ENCODE peak calls at places on chromosomes 11 and 22, in eight cellular contexts. One of them, this sample, is unnamed.

GRCh38 chr11:94310191-94310875 is 6.0 kb downstream of the IZUMO1R start:
- DNase-seq in neural progenitor cell: no peak
- DNase-seq in neural crest cell: no peak
- DNase-seq in left ventricle myocardium inferior: no peak
- DNase-seq in endothelial cell: no peak
- DNase-seq in glutamatergic neuron: no peak
- DNase-seq in right atrium auricular region: no peak
- DNase-seq in psoas muscle: no peak
- DNase-seq in this sample: no peak

GRCh38 chr22:43014062-43014875 is 680 bp downstream of the PACSIN2 start:
- DNase-seq in neural progenitor cell: peak
- DNase-seq in neural crest cell: peak
- DNase-seq in left ventricle myocardium inferior: peak
- DNase-seq in endothelial cell: peak
- DNase-seq in glutamatergic neuron: peak
- DNase-seq in right atrium auricular region: no peak
- DNase-seq in psoas muscle: peak
- DNase-seq in this sample: no peak

GRCh38 chr22:31102441-31103081 is 4.8 kb downstream of the SELENOM start:
- DNase-seq in neural progenitor cell: no peak
- DNase-seq in neural crest cell: no peak
- DNase-seq in left ventricle myocardium inferior: peak
- DNase-seq in endothelial cell: no peak
- DNase-seq in glutamatergic neuron: no peak
- DNase-seq in right atrium auricular region: peak
- DNase-seq in psoas muscle: peak
- DNase-seq in this sample: no peak

GRCh38 chr11:73866586-73866996 is 10.1 kb downstream of the COA4 start:
- DNase-seq in neural progenitor cell: no peak
- DNase-seq in neural crest cell: no peak
- DNase-seq in left ventricle myocardium inferior: no peak
- DNase-seq in endothelial cell: no peak
- DNase-seq in glutamatergic neuron: no peak
- DNase-seq in right atrium auricular region: peak
- DNase-seq in psoas muscle: no peak
- DNase-seq in this sample: no peak

GRCh38 chr22:39959640-39960447 is at the start of gene TMA7B:
- DNase-seq in neural progenitor cell: peak
- DNase-seq in neural crest cell: no peak
- DNase-seq in left ventricle myocardium inferior: no peak
- DNase-seq in endothelial cell: peak
- DNase-seq in glutamatergic neuron: no peak
- DNase-seq in right atrium auricular region: no peak
- DNase-seq in psoas muscle: no peak
- DNase-seq in this sample: peak

GRCh38 chr22:47367107-47367690 is 604.7 kb downstream of the TBC1D22A start:
- DNase-seq in neural progenitor cell: no peak
- DNase-seq in neural crest cell: no peak
- DNase-seq in left ventricle myocardium inferior: no peak
- DNase-seq in endothelial cell: no peak
- DNase-seq in glutamatergic neuron: no peak
- DNase-seq in right atrium auricular region: no peak
- DNase-seq in psoas muscle: no peak
- DNase-seq in this sample: no peak

GRCh38 chr11:44788536-44789227 is 61.9 kb downstream of the TSPAN18 start:
- DNase-seq in neural progenitor cell: no peak
- DNase-seq in neural crest cell: no peak
- DNase-seq in left ventricle myocardium inferior: no peak
- DNase-seq in endothelial cell: peak
- DNase-seq in glutamatergic neuron: no peak
- DNase-seq in right atrium auricular region: no peak
- DNase-seq in psoas muscle: no peak
- DNase-seq in this sample: no peak

GRCh38 chr11:2929511-2929879 is 275 bp upstream of the PHLDA2 start:
- DNase-seq in neural progenitor cell: peak
- DNase-seq in neural crest cell: no peak
- DNase-seq in left ventricle myocardium inferior: no peak
- DNase-seq in endothelial cell: no peak
- DNase-seq in glutamatergic neuron: no peak
- DNase-seq in right atrium auricular region: no peak
- DNase-seq in psoas muscle: peak
- DNase-seq in this sample: peak

GRCh38 chr11:84857746-84858145 is 769.4 kb downstream of the DLG2 start:
- DNase-seq in neural progenitor cell: no peak
- DNase-seq in neural crest cell: no peak
- DNase-seq in left ventricle myocardium inferior: no peak
- DNase-seq in endothelial cell: no peak
- DNase-seq in glutamatergic neuron: no peak
- DNase-seq in right atrium auricular region: no peak
- DNase-seq in psoas muscle: no peak
- DNase-seq in this sample: no peak

GRCh38 chr11:93350835-93351234 is 20.3 kb downstream of the DEUP1 start:
- DNase-seq in neural progenitor cell: no peak
- DNase-seq in neural crest cell: no peak
- DNase-seq in left ventricle myocardium inferior: no peak
- DNase-seq in endothelial cell: no peak
- DNase-seq in glutamatergic neuron: no peak
- DNase-seq in right atrium auricular region: no peak
- DNase-seq in psoas muscle: no peak
- DNase-seq in this sample: no peak

GRCh38 chr11:9250139-9250582 is 15.0 kb downstream of the DENND5A start:
- DNase-seq in neural progenitor cell: no peak
- DNase-seq in neural crest cell: no peak
- DNase-seq in left ventricle myocardium inferior: no peak
- DNase-seq in endothelial cell: no peak
- DNase-seq in glutamatergic neuron: no peak
- DNase-seq in right atrium auricular region: no peak
- DNase-seq in psoas muscle: no peak
- DNase-seq in this sample: no peak

GRCh38 chr11:35214792-35215193 is 75.8 kb downstream of the CD44 start:
- DNase-seq in neural progenitor cell: peak
- DNase-seq in neural crest cell: no peak
- DNase-seq in left ventricle myocardium inferior: no peak
- DNase-seq in endothelial cell: no peak
- DNase-seq in glutamatergic neuron: no peak
- DNase-seq in right atrium auricular region: no peak
- DNase-seq in psoas muscle: no peak
- DNase-seq in this sample: peak

GRCh38 chr22:22942511-22943329 is 55.1 kb downstream of the IGLL5 start:
- DNase-seq in neural progenitor cell: peak
- DNase-seq in neural crest cell: peak
- DNase-seq in left ventricle myocardium inferior: peak
- DNase-seq in endothelial cell: peak
- DNase-seq in glutamatergic neuron: peak
- DNase-seq in right atrium auricular region: peak
- DNase-seq in psoas muscle: peak
- DNase-seq in this sample: peak

GRCh38 chr11:32902089-32902665 is 9.6 kb downstream of the QSER1 start:
- DNase-seq in neural progenitor cell: no peak
- DNase-seq in neural crest cell: no peak
- DNase-seq in left ventricle myocardium inferior: no peak
- DNase-seq in endothelial cell: peak
- DNase-seq in glutamatergic neuron: no peak
- DNase-seq in right atrium auricular region: no peak
- DNase-seq in psoas muscle: no peak
- DNase-seq in this sample: peak

GRCh38 chr11:32437406-32438345 is 2.3 kb upstream of the WT1 start:
- DNase-seq in neural progenitor cell: peak
- DNase-seq in neural crest cell: peak
- DNase-seq in left ventricle myocardium inferior: no peak
- DNase-seq in endothelial cell: peak
- DNase-seq in glutamatergic neuron: peak
- DNase-seq in right atrium auricular region: no peak
- DNase-seq in psoas muscle: no peak
- DNase-seq in this sample: no peak

GRCh38 chr11:95279921-95280861 is 49.2 kb upstream of the SESN3 start:
- DNase-seq in neural progenitor cell: no peak
- DNase-seq in neural crest cell: no peak
- DNase-seq in left ventricle myocardium inferior: no peak
- DNase-seq in endothelial cell: no peak
- DNase-seq in glutamatergic neuron: peak
- DNase-seq in right atrium auricular region: no peak
- DNase-seq in psoas muscle: peak
- DNase-seq in this sample: no peak

GRCh38 chr11:96827164-96827563 is 437.4 kb downstream of the JRKL start:
- DNase-seq in neural progenitor cell: peak
- DNase-seq in neural crest cell: no peak
- DNase-seq in left ventricle myocardium inferior: no peak
- DNase-seq in endothelial cell: peak
- DNase-seq in glutamatergic neuron: no peak
- DNase-seq in right atrium auricular region: no peak
- DNase-seq in psoas muscle: no peak
- DNase-seq in this sample: no peak

DNA sequence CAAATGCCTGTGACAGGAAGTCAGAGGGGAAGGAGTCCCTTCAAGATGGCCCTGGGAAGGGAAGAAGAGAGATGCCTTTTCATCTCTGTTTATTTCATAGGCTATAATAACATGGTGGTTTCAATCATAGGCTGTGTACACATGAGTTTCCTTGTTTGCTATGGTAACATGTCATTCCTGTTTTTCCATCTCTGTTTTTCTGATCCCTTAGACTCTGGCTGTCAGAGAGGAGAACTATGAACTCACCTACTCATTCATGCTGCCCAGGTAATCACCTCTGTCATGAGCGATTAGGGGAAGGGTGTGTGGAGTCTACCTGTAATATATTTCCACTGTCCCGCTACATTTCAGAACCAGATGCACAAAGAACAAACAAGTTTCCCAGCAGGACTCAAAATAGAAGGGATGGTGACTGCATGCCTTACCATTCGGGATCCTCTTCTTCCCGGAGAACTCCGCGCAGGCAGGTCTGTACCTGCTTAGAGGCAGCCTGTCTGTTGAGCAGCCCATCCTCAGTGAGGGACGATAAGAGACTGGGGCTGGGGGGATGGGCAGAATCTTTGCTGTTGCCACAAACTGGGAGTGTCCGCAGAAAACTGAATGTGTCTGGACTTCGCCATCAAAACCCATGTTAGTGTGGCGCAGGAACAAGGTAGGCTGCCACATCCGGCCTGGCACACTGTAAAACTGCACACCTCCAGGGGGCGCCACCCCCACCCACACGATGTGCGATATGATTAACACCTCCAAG is 7.1 kb upstream of the PEX26 start:
- DNase-seq in neural progenitor cell: no peak
- DNase-seq in neural crest cell: no peak
- DNase-seq in left ventricle myocardium inferior: no peak
- DNase-seq in endothelial cell: no peak
- DNase-seq in glutamatergic neuron: no peak
- DNase-seq in right atrium auricular region: no peak
- DNase-seq in psoas muscle: no peak
- DNase-seq in this sample: no peak
- TF ChIP-seq CTCF in neural progenitor cell: peak
- TF ChIP-seq CTCF in neural crest cell: peak
- TF ChIP-seq CTCF in left ventricle myocardium inferior: no peak
- TF ChIP-seq CTCF in endothelial cell: peak
- TF ChIP-seq CTCF in glutamatergic neuron: no peak
- TF ChIP-seq CTCF in right atrium auricular region: no peak
- TF ChIP-seq CTCF in psoas muscle: peak
- TF ChIP-seq CTCF in this sample: no peak

GRCh38 chr11:11876458-11876857 is 34.7 kb downstream of the USP47 start:
- DNase-seq in neural progenitor cell: peak
- DNase-seq in neural crest cell: no peak
- DNase-seq in left ventricle myocardium inferior: no peak
- DNase-seq in endothelial cell: peak
- DNase-seq in glutamatergic neuron: peak
- DNase-seq in right atrium auricular region: no peak
- DNase-seq in psoas muscle: no peak
- DNase-seq in this sample: no peak
- TF ChIP-seq CTCF in neural progenitor cell: peak
- TF ChIP-seq CTCF in neural crest cell: peak
- TF ChIP-seq CTCF in left ventricle myocardium inferior: no peak
- TF ChIP-seq CTCF in endothelial cell: no peak
- TF ChIP-seq CTCF in glutamatergic neuron: no peak
- TF ChIP-seq CTCF in right atrium auricular region: no peak
- TF ChIP-seq CTCF in psoas muscle: peak
- TF ChIP-seq CTCF in this sample: no peak

GRCh38 chr11:5280582-5281102 is 10.9 kb upstream of the HBE1 start:
- DNase-seq in neural progenitor cell: peak
- DNase-seq in neural crest cell: no peak
- DNase-seq in left ventricle myocardium inferior: peak
- DNase-seq in endothelial cell: no peak
- DNase-seq in glutamatergic neuron: peak
- DNase-seq in right atrium auricular region: peak
- DNase-seq in psoas muscle: peak
- DNase-seq in this sample: peak
- TF ChIP-seq CTCF in neural progenitor cell: no peak
- TF ChIP-seq CTCF in neural crest cell: no peak
- TF ChIP-seq CTCF in left ventricle myocardium inferior: no peak
- TF ChIP-seq CTCF in endothelial cell: no peak
- TF ChIP-seq CTCF in glutamatergic neuron: no peak
- TF ChIP-seq CTCF in right atrium auricular region: no peak
- TF ChIP-seq CTCF in psoas muscle: no peak
- TF ChIP-seq CTCF in this sample: no peak

GRCh38 chr22:50500452-50500851 is 7.0 kb downstream of the LMF2 start:
- DNase-seq in neural progenitor cell: no peak
- DNase-seq in neural crest cell: no peak
- DNase-seq in left ventricle myocardium inferior: no peak
- DNase-seq in endothelial cell: no peak
- DNase-seq in glutamatergic neuron: no peak
- DNase-seq in right atrium auricular region: no peak
- DNase-seq in psoas muscle: no peak
- DNase-seq in this sample: no peak

GRCh38 chr22:50502096-50502495 is 5.4 kb downstream of the LMF2 start:
- DNase-seq in neural progenitor cell: no peak
- DNase-seq in neural crest cell: no peak
- DNase-seq in left ventricle myocardium inferior: no peak
- DNase-seq in endothelial cell: no peak
- DNase-seq in glutamatergic neuron: peak
- DNase-seq in right atrium auricular region: no peak
- DNase-seq in psoas muscle: no peak
- DNase-seq in this sample: no peak

GRCh38 chr22:50497093-50497492 is 10.4 kb downstream of the LMF2 start:
- DNase-seq in neural progenitor cell: no peak
- DNase-seq in neural crest cell: no peak
- DNase-seq in left ventricle myocardium inferior: no peak
- DNase-seq in endothelial cell: no peak
- DNase-seq in glutamatergic neuron: no peak
- DNase-seq in right atrium auricular region: no peak
- DNase-seq in psoas muscle: no peak
- DNase-seq in this sample: no peak

GRCh38 chr22:50502628-50503474 is 4.7 kb downstream of the LMF2 start:
- DNase-seq in neural progenitor cell: no peak
- DNase-seq in neural crest cell: no peak
- DNase-seq in left ventricle myocardium inferior: no peak
- DNase-seq in endothelial cell: no peak
- DNase-seq in glutamatergic neuron: peak
- DNase-seq in right atrium auricular region: no peak
- DNase-seq in psoas muscle: no peak
- DNase-seq in this sample: no peak

DNA sequence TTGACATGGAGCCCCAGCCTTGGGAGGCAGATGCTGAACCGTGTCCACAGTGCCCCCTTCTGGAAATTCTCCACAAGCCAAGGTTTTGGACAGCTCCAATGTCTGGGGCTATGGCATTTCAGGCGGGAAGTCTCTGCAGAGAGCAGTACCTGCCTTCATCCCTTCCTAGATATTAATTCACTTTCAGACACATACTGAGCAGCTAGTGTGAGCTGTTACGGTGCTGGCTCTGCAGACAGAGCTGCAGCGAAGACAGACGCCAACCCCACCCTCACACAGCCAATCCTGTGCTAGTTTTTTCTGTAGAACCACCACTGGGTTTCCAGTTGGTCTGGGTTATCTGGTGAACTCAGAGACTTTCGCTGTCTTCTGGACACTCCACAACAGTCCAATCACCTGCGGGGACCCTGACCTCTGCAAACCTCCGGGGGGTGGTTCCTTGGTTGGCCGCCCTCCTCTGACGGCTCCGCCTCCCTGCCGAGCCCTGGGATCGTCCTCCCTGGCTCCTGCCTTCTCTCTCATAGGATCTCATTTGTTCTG is 9.1 kb downstream of the LMF2 start:
- DNase-seq in neural progenitor cell: peak
- DNase-seq in neural crest cell: peak
- DNase-seq in left ventricle myocardium inferior: no peak
- DNase-seq in endothelial cell: peak
- DNase-seq in glutamatergic neuron: peak
- DNase-seq in right atrium auricular region: peak
- DNase-seq in psoas muscle: no peak
- DNase-seq in this sample: no peak
- TF ChIP-seq CTCF in neural progenitor cell: peak
- TF ChIP-seq CTCF in neural crest cell: peak
- TF ChIP-seq CTCF in left ventricle myocardium inferior: peak
- TF ChIP-seq CTCF in endothelial cell: peak
- TF ChIP-seq CTCF in glutamatergic neuron: peak
- TF ChIP-seq CTCF in right atrium auricular region: peak
- TF ChIP-seq CTCF in psoas muscle: peak
- TF ChIP-seq CTCF in this sample: peak